ENCODE peak calls at places on chromosomes 16 and 17, in four cellular contexts. A is GM20000, Q is psoas muscle, O is left cardiac atrium. C is an unnamed sample.

GRCh38 chr16:56865394-56866062 is 521 bp downstream of the SLC12A3 start:
- DNase-seq in Q (no peak), A (no peak), O (no peak), C (no peak)

GRCh38 chr16:25693621-25694020 is 1.9 kb downstream of the HS3ST4 start:
- DNase-seq in A (peak), O (no peak), Q (no peak), C (no peak)

GRCh38 chr16:5056347-5056746 is 9.4 kb downstream of the C16orf89 start:
- DNase-seq in A (peak), O (no peak), Q (no peak), C (no peak)

GRCh38 chr16:68289621-68290329 is 21.0 kb downstream of the SLC7A6OS start:
- DNase-seq in O (no peak), Q (no peak), A (peak), C (no peak)

GRCh38 chr16:49603956-49604355 is 230.4 kb downstream of the C16orf78 start:
- DNase-seq in Q (no peak), A (no peak), O (no peak), C (no peak)

GRCh38 chr16:65515193-65515592 is 393.3 kb upstream of the CDH11 start:
- DNase-seq in Q (no peak), A (no peak), O (no peak), C (no peak)

GRCh38 chr17:81090361-81091133 is 55.6 kb downstream of the BAIAP2 start:
- DNase-seq in O (peak), A (no peak), Q (peak), C (peak)

GRCh38 chr16:69123894-69124293 is 8.5 kb downstream of the CHTF8 start:
- DNase-seq in Q (no peak), A (peak), O (peak), C (no peak)

GRCh38 chr16:50291719-50292565 is 25.6 kb downstream of the ADCY7 start:
- DNase-seq in O (no peak), Q (no peak), A (no peak), C (no peak)

GRCh38 chr17:36631022-36631421 is 29.6 kb downstream of the MRM1 start:
- DNase-seq in Q (no peak), A (no peak), O (no peak), C (no peak)

GRCh38 chr16:87706278-87707000 is 59.3 kb downstream of the KLHDC4 start:
- DNase-seq in Q (no peak), A (no peak), O (no peak), C (no peak)

GRCh38 chr16:68997564-68997963 is 107.9 kb upstream of the HAS3 start:
- DNase-seq in Q (no peak), A (no peak), O (no peak), C (no peak)

GRCh38 chr17:13725286-13725990 is 123.7 kb upstream of the HS3ST3A1 start:
- DNase-seq in Q (no peak), O (no peak), A (no peak), C (no peak)

GRCh38 chr16:77723108-77723514 is 797 bp downstream of the NUDT7 start:
- DNase-seq in Q (no peak), A (peak), O (peak), C (peak)

GRCh38 chr16:86330906-86331305 is 179.4 kb upstream of the FOXF1 start:
- DNase-seq in O (no peak), A (no peak), Q (no peak), C (no peak)

GRCh38 chr16:4550587-4550986 is 5.6 kb upstream of the C16orf96 start:
- DNase-seq in A (no peak), Q (no peak), O (no peak), C (no peak)

GRCh38 chr16:89602273-89602951 is 11.0 kb upstream of the DPEP1 start:
- DNase-seq in A (peak), O (peak), Q (no peak), C (no peak)

GRCh38 chr17:43193251-43193650 is 18.4 kb upstream of the TMEM106A start:
- DNase-seq in O (no peak), Q (no peak), A (no peak), C (no peak)

GRCh38 chr16:23434380-23434779 is 18.6 kb downstream of the COG7 start:
- DNase-seq in O (no peak), Q (no peak), A (peak), C (no peak)

GRCh38 chr17:28494445-28495188 is 11.5 kb upstream of the FOXN1 start:
- DNase-seq in O (peak), Q (peak), A (peak), C (peak)

GRCh38 chr17:67779098-67779672 is 46.1 kb upstream of the BPTF start:
- DNase-seq in Q (peak), A (peak), O (peak), C (peak)

GRCh38 chr17:50421308-50422031 is 4.5 kb upstream of the ACSF2 start:
- DNase-seq in Q (no peak), O (no peak), A (peak), C (no peak)

GRCh38 chr17:43411369-43411677 is 12.5 kb downstream of the ARL4D start:
- DNase-seq in A (no peak), O (no peak), Q (no peak), C (no peak)